ENCODE peak calls at places on chromosomes 4 and X, in four cellular contexts. I, A, Y and T are unnamed samples.

GRCh38 chrX:17595456-17596035 is 141.7 kb upstream of the SCML1 start:
- DNase-seq in A (no peak), Y (no peak), I (no peak), T (no peak)

GRCh38 chrX:100931218-100931924 is 2.7 kb upstream of the XKRX start:
- DNase-seq in Y (no peak), A (no peak), I (no peak), T (no peak)

GRCh38 chr4:30924521-30924920 is 204.4 kb downstream of the PCDH7 start:
- DNase-seq in Y (no peak), I (no peak), A (no peak), T (no peak)

GRCh38 chrX:2397648-2398340 is 103.0 kb downstream of the DHRSX start:
- DNase-seq in I (no peak), A (no peak), Y (no peak), T (no peak)

GRCh38 chrX:103585421-103586313 is at the start of gene TCEAL4:
- DNase-seq in Y (peak), A (peak), I (peak), T (peak)

GRCh38 chr4:107512549-107512948 is 207.5 kb downstream of the PAPSS1 start:
- DNase-seq in A (no peak), I (no peak), Y (no peak), T (no peak)

GRCh38 chr4:149897784-149898183 is 82.1 kb upstream of the IQCM start:
- DNase-seq in Y (no peak), I (no peak), A (no peak), T (no peak)

GRCh38 chr4:1604706-1605205 is 79.4 kb downstream of the FAM53A start:
- DNase-seq in I (no peak), Y (no peak), A (no peak), T (peak)

GRCh38 chrX:100410083-100410590 is at the start of gene PCDH19:
- DNase-seq in A (peak), Y (peak), I (peak), T (peak)

GRCh38 chr4:90349632-90350031 is 222.4 kb downstream of the CCSER1 start:
- DNase-seq in I (no peak), Y (no peak), A (no peak), T (no peak)

GRCh38 chr4:76665721-76666120 is 230.7 kb downstream of the SHROOM3 start:
- DNase-seq in A (no peak), Y (no peak), I (no peak), T (no peak)

GRCh38 chr4:142817442-142817841 is 28.7 kb downstream of the INPP4B start:
- DNase-seq in I (no peak), A (no peak), Y (no peak), T (no peak)

DNA sequence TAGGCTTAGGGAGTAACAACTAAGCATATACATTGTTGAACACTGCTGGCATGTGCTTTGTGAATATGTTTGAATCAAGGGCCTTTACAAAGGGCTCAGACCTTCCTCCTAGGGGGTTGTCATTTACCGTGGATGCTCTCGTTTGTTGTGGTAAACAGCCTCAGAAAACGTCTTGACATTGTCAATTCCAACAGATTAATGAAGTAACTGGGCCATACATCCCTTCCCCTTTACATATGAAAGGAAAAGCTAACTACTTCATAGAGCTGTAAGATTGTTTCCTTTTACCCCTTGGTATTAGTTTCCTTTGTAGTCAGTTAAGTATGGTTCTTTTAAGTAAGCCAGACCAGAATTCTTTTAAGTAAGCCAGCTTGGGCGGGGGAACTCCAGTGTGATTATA is 42.9 kb downstream of the FAT4 start:
- DNase-seq in I (no peak), A (no peak), Y (no peak), T (no peak)
- H3K4me3 ChIP-seq in I (no peak), A (no peak), Y (no peak), T (no peak)

GRCh38 chrX:20217906-20218305 is 48.8 kb downstream of the RPS6KA3 start:
- DNase-seq in A (no peak), Y (no peak), I (no peak), T (no peak)
- H3K4me3 ChIP-seq in A (no peak), Y (peak), I (no peak), T (peak)

GRCh38 chrX:137566746-137567473 is 983 bp downstream of the ZIC3 start:
- DNase-seq in A (no peak), Y (no peak), I (no peak), T (no peak)
- H3K4me3 ChIP-seq in A (no peak), Y (no peak), I (no peak), T (peak)

GRCh38 chr4:184215709-184216328 is 1.9 kb downstream of the ENPP6 start:
- DNase-seq in A (no peak), I (no peak), Y (no peak), T (no peak)

GRCh38 chr4:184217569-184218131 is at the start of gene ENPP6:
- DNase-seq in I (no peak), Y (no peak), A (no peak), T (no peak)

DNA sequence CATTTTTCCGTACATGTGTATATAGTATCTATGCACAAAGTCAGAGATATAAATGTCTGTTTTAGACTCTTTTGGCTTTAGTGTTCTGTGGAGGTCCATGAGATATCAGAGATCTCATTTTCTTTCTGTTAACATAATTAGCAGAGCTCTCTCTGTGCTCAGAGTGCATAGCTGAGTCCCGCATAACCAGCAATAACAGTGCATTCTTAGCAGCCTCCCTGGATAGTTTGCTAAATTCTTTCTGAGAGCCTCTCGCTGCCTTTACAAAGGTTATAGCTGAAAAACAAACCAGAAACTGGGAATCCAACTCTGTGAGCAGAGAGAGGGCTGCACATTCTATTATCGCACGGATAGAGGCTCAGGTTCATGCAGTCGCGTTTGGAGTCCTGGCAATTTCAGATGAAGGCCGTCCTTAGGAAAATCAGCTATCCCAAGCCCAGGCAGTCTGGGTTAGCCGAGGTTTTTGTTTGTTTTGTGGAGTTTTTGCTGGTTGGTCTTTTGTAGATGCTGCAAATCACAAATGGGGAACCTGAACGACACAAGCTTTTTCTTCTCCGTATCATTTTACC is 1.2 kb downstream of the ENPP6 start:
- DNase-seq in Y (no peak), A (no peak), I (no peak), T (no peak)
- H3K4me3 ChIP-seq in Y (no peak), A (no peak), I (no peak), T (no peak)

GRCh38 chr4:8442596-8443358 is 2.2 kb downstream of the TRMT44 start:
- DNase-seq in Y (no peak), I (no peak), A (no peak), T (no peak)
- H3K4me3 ChIP-seq in Y (peak), I (no peak), A (no peak), T (peak)

DNA sequence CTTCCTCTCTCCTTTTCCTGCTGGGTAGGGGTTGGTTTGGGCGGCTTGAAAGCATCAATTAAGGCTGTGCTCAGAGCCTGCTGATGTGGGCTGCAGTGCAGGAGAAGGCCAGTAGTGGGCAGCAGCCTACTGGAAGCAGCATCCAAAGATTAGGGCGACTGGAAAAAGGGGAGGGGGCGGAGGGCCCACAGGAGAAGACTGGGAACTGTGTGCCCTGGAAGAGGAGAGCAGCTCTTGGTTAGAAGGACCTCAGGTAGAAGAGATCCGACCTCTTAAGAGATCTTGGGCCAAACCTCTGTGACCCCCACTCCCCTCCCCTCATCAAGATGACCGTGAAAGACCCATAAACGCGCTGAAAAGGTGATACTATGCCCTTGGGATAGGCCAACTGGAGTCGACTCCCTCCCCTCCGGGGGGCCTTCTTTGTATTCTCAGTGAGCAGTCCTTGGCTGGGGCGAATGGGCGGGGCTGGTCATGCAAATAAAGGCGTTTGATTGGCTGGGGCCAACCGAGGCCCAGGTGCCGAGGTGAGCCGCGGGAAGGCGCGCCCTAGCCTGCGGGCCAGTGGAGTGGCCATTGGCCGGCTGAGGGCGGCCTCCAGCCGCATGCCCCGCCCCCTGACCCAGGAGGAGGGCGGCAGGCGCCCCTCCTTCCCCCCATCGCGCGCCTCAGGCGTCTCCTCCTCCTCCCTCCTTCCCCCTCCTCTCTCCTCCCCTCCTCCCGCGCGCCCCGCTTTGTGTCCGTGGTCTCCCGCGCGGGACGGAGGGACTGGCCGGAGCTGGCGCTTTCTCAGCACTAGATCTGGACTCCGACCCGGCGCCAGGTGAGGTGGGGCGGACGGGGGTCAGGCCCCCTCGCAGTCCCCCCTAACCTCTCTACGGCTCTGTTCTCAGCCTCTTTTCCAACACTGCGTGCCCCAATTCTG is 10.1 kb downstream of the DLG3 start:
- DNase-seq in Y (peak), A (peak), I (peak), T (peak)
- H3K4me3 ChIP-seq in Y (peak), A (peak), I (peak), T (peak)

GRCh38 chrX:129779086-129779672 is 570 bp upstream of the SASH3 start:
- DNase-seq in A (no peak), Y (no peak), I (no peak), T (peak)
- H3K4me3 ChIP-seq in A (no peak), Y (peak), I (no peak), T (no peak)

DNA sequence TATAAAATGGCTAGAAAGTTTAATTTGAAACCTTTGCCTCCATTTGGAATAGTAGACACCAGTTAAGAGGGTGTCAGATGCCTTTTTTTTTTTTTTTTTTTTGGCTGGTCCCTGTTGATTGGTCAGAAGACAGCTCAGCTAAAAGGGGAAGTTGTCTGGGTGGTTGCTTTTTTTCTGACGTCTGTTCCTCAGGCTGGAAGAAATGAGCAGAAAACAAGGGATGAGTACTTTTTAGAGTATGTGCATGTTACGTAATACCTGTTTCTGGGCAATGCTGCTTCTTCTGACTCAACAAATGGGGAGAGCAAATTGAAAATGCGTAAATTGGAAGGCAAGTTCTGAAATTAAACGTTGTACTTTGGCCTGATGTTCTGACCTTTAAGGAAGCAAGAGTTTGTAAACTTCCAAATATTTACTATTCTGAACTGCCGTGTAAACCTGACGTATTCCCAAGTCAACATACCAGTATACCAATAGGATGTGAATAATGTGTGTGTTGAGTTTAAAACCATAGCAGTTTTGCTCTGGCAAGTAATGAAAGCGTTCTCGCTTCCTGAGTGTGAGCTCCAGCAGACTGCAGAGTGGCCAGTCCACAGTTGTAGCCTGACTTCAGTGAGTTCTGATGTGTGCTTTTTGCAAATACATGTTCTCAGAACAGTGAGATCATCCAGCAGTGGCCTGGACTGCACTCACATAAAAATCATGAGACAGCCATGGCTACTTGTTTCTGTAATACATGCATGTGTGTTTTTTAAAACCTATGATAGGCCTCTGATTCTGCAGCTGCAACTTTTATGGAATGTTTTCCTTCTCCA is 1.7 kb downstream of the SAT1 start:
- DNase-seq in Y (no peak), I (no peak), A (no peak), T (no peak)
- H3K4me3 ChIP-seq in Y (peak), I (peak), A (peak), T (peak)